ENCODE peak calls at places on chromosome 10, in seven cellular contexts. One of them, this sample, is unnamed.

GRCh38 chr10:32905466-32905865 is 52.6 kb downstream of the ITGB1 start:
- DNase-seq in IMR-90: no peak
- DNase-seq in lower leg skin: no peak
- DNase-seq in gastrocnemius medialis: no peak
- DNase-seq in spleen: no peak
- DNase-seq in esophagus muscularis mucosa: no peak
- DNase-seq in A549: no peak
- DNase-seq in this sample: no peak

GRCh38 chr10:4270116-4270515 is 485.1 kb upstream of the KLF6 start:
- DNase-seq in IMR-90: peak; percentile 92
- DNase-seq in lower leg skin: no peak
- DNase-seq in gastrocnemius medialis: peak; percentile 29
- DNase-seq in spleen: no peak
- DNase-seq in esophagus muscularis mucosa: peak; percentile 66
- DNase-seq in A549: peak; percentile 39
- DNase-seq in this sample: no peak

GRCh38 chr10:69468771-69469129 is 17.5 kb downstream of the TSPAN15 start:
- DNase-seq in IMR-90: no peak
- DNase-seq in lower leg skin: no peak
- DNase-seq in gastrocnemius medialis: no peak
- DNase-seq in spleen: no peak
- DNase-seq in esophagus muscularis mucosa: no peak
- DNase-seq in A549: no peak
- DNase-seq in this sample: no peak

GRCh38 chr10:1666147-1666546 is 71.2 kb downstream of the ADARB2 start:
- DNase-seq in IMR-90: no peak
- DNase-seq in lower leg skin: no peak
- DNase-seq in gastrocnemius medialis: no peak
- DNase-seq in spleen: peak; percentile 67
- DNase-seq in esophagus muscularis mucosa: no peak
- DNase-seq in A549: no peak
- DNase-seq in this sample: no peak

GRCh38 chr10:68560201-68560915 is at the start of gene TET1:
- DNase-seq in IMR-90: peak; percentile 59
- DNase-seq in lower leg skin: peak; percentile 92
- DNase-seq in gastrocnemius medialis: peak; percentile 33
- DNase-seq in spleen: no peak
- DNase-seq in esophagus muscularis mucosa: no peak
- DNase-seq in A549: peak; percentile 61
- DNase-seq in this sample: peak; percentile 44

GRCh38 chr10:3763035-3763456 is 22.0 kb downstream of the KLF6 start:
- DNase-seq in IMR-90: peak; percentile 59
- DNase-seq in lower leg skin: peak; percentile 85
- DNase-seq in gastrocnemius medialis: no peak
- DNase-seq in spleen: no peak
- DNase-seq in esophagus muscularis mucosa: no peak
- DNase-seq in A549: peak; percentile 53
- DNase-seq in this sample: no peak

GRCh38 chr10:787933-788651 is 98.6 kb upstream of the DIP2C start:
- DNase-seq in IMR-90: peak; percentile 62
- DNase-seq in lower leg skin: peak; percentile 84
- DNase-seq in gastrocnemius medialis: no peak
- DNase-seq in spleen: peak; percentile 71
- DNase-seq in esophagus muscularis mucosa: peak; percentile 75
- DNase-seq in A549: no peak
- DNase-seq in this sample: no peak

GRCh38 chr10:64396105-64396504 is 874.9 kb downstream of the REEP3 start:
- DNase-seq in IMR-90: peak; percentile 55
- DNase-seq in lower leg skin: no peak
- DNase-seq in gastrocnemius medialis: no peak
- DNase-seq in spleen: no peak
- DNase-seq in esophagus muscularis mucosa: no peak
- DNase-seq in A549: no peak
- DNase-seq in this sample: no peak

GRCh38 chr10:6171891-6172354 is 30.8 kb upstream of the PFKFB3 start:
- DNase-seq in IMR-90: peak; percentile 96
- DNase-seq in lower leg skin: peak; percentile 93
- DNase-seq in gastrocnemius medialis: peak; percentile 74
- DNase-seq in spleen: peak; percentile 80
- DNase-seq in esophagus muscularis mucosa: no peak
- DNase-seq in A549: no peak
- DNase-seq in this sample: no peak

GRCh38 chr10:89002234-89002978 is 11.8 kb downstream of the FAS start:
- DNase-seq in IMR-90: no peak
- DNase-seq in lower leg skin: no peak
- DNase-seq in gastrocnemius medialis: no peak
- DNase-seq in spleen: no peak
- DNase-seq in esophagus muscularis mucosa: no peak
- DNase-seq in A549: no peak
- DNase-seq in this sample: no peak
- TF ChIP-seq POLR2A in IMR-90: no peak
- TF ChIP-seq POLR2A in lower leg skin: no peak
- TF ChIP-seq POLR2A in gastrocnemius medialis: no peak
- TF ChIP-seq POLR2A in spleen: no peak
- TF ChIP-seq POLR2A in esophagus muscularis mucosa: no peak
- TF ChIP-seq POLR2A in A549: no peak
- TF ChIP-seq POLR2A in this sample: no peak

GRCh38 chr10:103853428-103854264 is 1.7 kb downstream of the SH3PXD2A start:
- DNase-seq in IMR-90: no peak
- DNase-seq in lower leg skin: peak; percentile 84
- DNase-seq in gastrocnemius medialis: no peak
- DNase-seq in spleen: no peak
- DNase-seq in esophagus muscularis mucosa: no peak
- DNase-seq in A549: no peak
- DNase-seq in this sample: no peak
- TF ChIP-seq POLR2A in IMR-90: no peak
- TF ChIP-seq POLR2A in lower leg skin: no peak
- TF ChIP-seq POLR2A in gastrocnemius medialis: no peak
- TF ChIP-seq POLR2A in spleen: no peak
- TF ChIP-seq POLR2A in esophagus muscularis mucosa: no peak
- TF ChIP-seq POLR2A in A549: no peak
- TF ChIP-seq POLR2A in this sample: no peak

GRCh38 chr10:98267069-98267893 is 713 bp downstream of the LOXL4 start:
- DNase-seq in IMR-90: no peak
- DNase-seq in lower leg skin: peak; percentile 79
- DNase-seq in gastrocnemius medialis: no peak
- DNase-seq in spleen: no peak
- DNase-seq in esophagus muscularis mucosa: no peak
- DNase-seq in A549: no peak
- DNase-seq in this sample: no peak

GRCh38 chr10:98266647-98267046 is 1.3 kb downstream of the LOXL4 start:
- DNase-seq in IMR-90: no peak
- DNase-seq in lower leg skin: peak; percentile 79
- DNase-seq in gastrocnemius medialis: no peak
- DNase-seq in spleen: no peak
- DNase-seq in esophagus muscularis mucosa: no peak
- DNase-seq in A549: no peak
- DNase-seq in this sample: no peak

GRCh38 chr10:98268694-98269386 is 846 bp upstream of the LOXL4 start:
- DNase-seq in IMR-90: no peak
- DNase-seq in lower leg skin: peak; percentile 74
- DNase-seq in gastrocnemius medialis: no peak
- DNase-seq in spleen: no peak
- DNase-seq in esophagus muscularis mucosa: no peak
- DNase-seq in A549: peak; percentile 18
- DNase-seq in this sample: no peak

GRCh38 chr10:98269435-98269912 is 1.5 kb upstream of the LOXL4 start:
- DNase-seq in IMR-90: peak; percentile 73
- DNase-seq in lower leg skin: peak; percentile 94
- DNase-seq in gastrocnemius medialis: peak; percentile 91
- DNase-seq in spleen: no peak
- DNase-seq in esophagus muscularis mucosa: no peak
- DNase-seq in A549: peak; percentile 68
- DNase-seq in this sample: no peak

GRCh38 chr10:98267894-98268693 is at the start of gene LOXL4:
- DNase-seq in IMR-90: no peak
- DNase-seq in lower leg skin: peak; percentile 88
- DNase-seq in gastrocnemius medialis: peak; percentile 42
- DNase-seq in spleen: no peak
- DNase-seq in esophagus muscularis mucosa: no peak
- DNase-seq in A549: peak; percentile 21
- DNase-seq in this sample: peak; percentile 65
- TF ChIP-seq POLR2A in IMR-90: no peak
- TF ChIP-seq POLR2A in lower leg skin: no peak
- TF ChIP-seq POLR2A in gastrocnemius medialis: no peak
- TF ChIP-seq POLR2A in spleen: no peak
- TF ChIP-seq POLR2A in esophagus muscularis mucosa: no peak
- TF ChIP-seq POLR2A in A549: no peak
- TF ChIP-seq POLR2A in this sample: no peak

GRCh38 chr10:125162181-125162906 is 2.0 kb upstream of the CTBP2 start:
- DNase-seq in IMR-90: no peak
- DNase-seq in lower leg skin: peak; percentile 84
- DNase-seq in gastrocnemius medialis: no peak
- DNase-seq in spleen: no peak
- DNase-seq in esophagus muscularis mucosa: no peak
- DNase-seq in A549: no peak
- DNase-seq in this sample: no peak

GRCh38 chr10:125159486-125159931 is 854 bp downstream of the CTBP2 start:
- DNase-seq in IMR-90: no peak
- DNase-seq in lower leg skin: peak; percentile 84
- DNase-seq in gastrocnemius medialis: no peak
- DNase-seq in spleen: peak; percentile 87
- DNase-seq in esophagus muscularis mucosa: no peak
- DNase-seq in A549: no peak
- DNase-seq in this sample: peak; percentile 75

GRCh38 chr10:125159932-125160855 is at the start of gene CTBP2:
- DNase-seq in IMR-90: no peak
- DNase-seq in lower leg skin: peak; percentile 92
- DNase-seq in gastrocnemius medialis: peak; percentile 66
- DNase-seq in spleen: peak; percentile 87
- DNase-seq in esophagus muscularis mucosa: no peak
- DNase-seq in A549: peak; percentile 78
- DNase-seq in this sample: peak; percentile 75

GRCh38 chr10:125161570-125162139 is 1.3 kb upstream of the CTBP2 start:
- DNase-seq in IMR-90: peak; percentile 61
- DNase-seq in lower leg skin: peak; percentile 84
- DNase-seq in gastrocnemius medialis: no peak
- DNase-seq in spleen: peak; percentile 86
- DNase-seq in esophagus muscularis mucosa: no peak
- DNase-seq in A549: no peak
- DNase-seq in this sample: no peak

DNA sequence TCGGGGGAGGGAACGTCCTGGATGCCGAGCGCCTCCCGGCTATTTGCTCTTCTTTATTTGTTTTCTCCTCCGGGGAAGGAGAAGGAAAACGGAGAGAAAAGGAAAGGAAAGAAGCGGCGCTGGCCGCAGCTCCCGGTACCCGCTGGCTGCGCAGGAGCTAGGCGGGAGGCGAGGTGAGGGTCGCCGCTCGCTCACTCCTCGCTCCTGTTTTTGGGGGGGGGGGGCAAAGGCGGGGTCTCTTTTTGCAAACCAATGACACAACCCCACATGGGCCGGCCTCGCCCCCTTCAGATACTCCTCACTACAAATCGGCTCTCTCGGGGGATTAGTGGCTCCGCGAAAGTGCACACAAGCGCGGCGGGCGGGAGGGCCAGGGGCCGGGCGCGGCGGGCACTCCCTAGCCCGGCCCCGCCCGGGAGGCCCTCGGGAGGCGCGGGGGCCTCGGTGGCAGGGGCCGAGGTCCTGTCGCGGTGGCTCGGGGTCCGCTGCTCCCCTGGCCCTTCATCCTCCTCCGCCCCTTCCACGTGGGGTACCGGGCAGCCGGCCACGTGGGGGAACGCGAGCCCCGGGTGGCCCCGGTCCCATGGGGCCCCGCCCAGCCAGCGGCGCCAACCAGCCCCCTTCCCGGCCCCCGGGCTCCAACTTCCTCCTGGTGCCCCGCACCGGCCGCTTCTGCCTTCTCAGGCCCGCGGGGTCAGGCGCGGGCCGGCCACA is 650 bp upstream of the CTBP2 start:
- DNase-seq in IMR-90: peak; percentile 85
- DNase-seq in lower leg skin: peak; percentile 95
- DNase-seq in gastrocnemius medialis: peak; percentile 73
- DNase-seq in spleen: peak; percentile 92
- DNase-seq in esophagus muscularis mucosa: no peak
- DNase-seq in A549: peak; percentile 94
- DNase-seq in this sample: peak; percentile 82
- TF ChIP-seq POLR2A in IMR-90: peak; percentile 75
- TF ChIP-seq POLR2A in lower leg skin: no peak
- TF ChIP-seq POLR2A in gastrocnemius medialis: peak; percentile 67
- TF ChIP-seq POLR2A in spleen: no peak
- TF ChIP-seq POLR2A in esophagus muscularis mucosa: no peak
- TF ChIP-seq POLR2A in A549: no peak
- TF ChIP-seq POLR2A in this sample: no peak

GRCh38 chr10:126041804-126042231 is 145.5 kb downstream of the FANK1 start:
- DNase-seq in IMR-90: peak; percentile 43
- DNase-seq in lower leg skin: peak; percentile 91
- DNase-seq in gastrocnemius medialis: peak; percentile 76
- DNase-seq in spleen: peak; percentile 94
- DNase-seq in esophagus muscularis mucosa: peak; percentile 94
- DNase-seq in A549: peak; percentile 80
- DNase-seq in this sample: peak; percentile 35
- TF ChIP-seq POLR2A in IMR-90: no peak
- TF ChIP-seq POLR2A in lower leg skin: no peak
- TF ChIP-seq POLR2A in gastrocnemius medialis: no peak
- TF ChIP-seq POLR2A in spleen: no peak
- TF ChIP-seq POLR2A in esophagus muscularis mucosa: no peak
- TF ChIP-seq POLR2A in A549: no peak
- TF ChIP-seq POLR2A in this sample: no peak

GRCh38 chr10:61905837-61906236 is 4.3 kb downstream of the ARID5B start:
- DNase-seq in IMR-90: no peak
- DNase-seq in lower leg skin: no peak
- DNase-seq in gastrocnemius medialis: no peak
- DNase-seq in spleen: no peak
- DNase-seq in esophagus muscularis mucosa: no peak
- DNase-seq in A549: no peak
- DNase-seq in this sample: no peak

GRCh38 chr10:61904711-61905445 is 3.4 kb downstream of the ARID5B start:
- DNase-seq in IMR-90: peak; percentile 80
- DNase-seq in lower leg skin: no peak
- DNase-seq in gastrocnemius medialis: no peak
- DNase-seq in spleen: no peak
- DNase-seq in esophagus muscularis mucosa: no peak
- DNase-seq in A549: peak; percentile 47
- DNase-seq in this sample: peak; percentile 11

GRCh38 chr10:61906502-61906901 is 5.0 kb downstream of the ARID5B start:
- DNase-seq in IMR-90: no peak
- DNase-seq in lower leg skin: no peak
- DNase-seq in gastrocnemius medialis: no peak
- DNase-seq in spleen: no peak
- DNase-seq in esophagus muscularis mucosa: no peak
- DNase-seq in A549: no peak
- DNase-seq in this sample: no peak

GRCh38 chr10:61903991-61904350 is 2.5 kb downstream of the ARID5B start:
- DNase-seq in IMR-90: peak; percentile 19
- DNase-seq in lower leg skin: no peak
- DNase-seq in gastrocnemius medialis: no peak
- DNase-seq in spleen: no peak
- DNase-seq in esophagus muscularis mucosa: no peak
- DNase-seq in A549: no peak
- DNase-seq in this sample: no peak

DNA sequence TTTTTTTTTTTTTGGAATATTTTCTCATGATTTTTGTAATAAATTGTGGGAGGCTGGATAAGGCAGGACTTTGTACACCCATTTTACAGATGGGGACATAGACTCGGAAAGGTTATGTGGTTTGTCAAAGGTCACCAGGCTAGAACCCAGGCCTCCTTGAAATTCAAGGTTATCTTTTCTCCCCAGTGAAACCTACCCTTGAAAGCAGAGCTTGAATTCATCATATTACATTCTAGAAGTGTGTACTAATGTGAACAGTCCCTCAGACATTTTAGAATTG is 3.9 kb downstream of the ARID5B start:
- DNase-seq in IMR-90: no peak
- DNase-seq in lower leg skin: no peak
- DNase-seq in gastrocnemius medialis: no peak
- DNase-seq in spleen: no peak
- DNase-seq in esophagus muscularis mucosa: no peak
- DNase-seq in A549: no peak
- DNase-seq in this sample: no peak
- TF ChIP-seq POLR2A in IMR-90: no peak
- TF ChIP-seq POLR2A in lower leg skin: no peak
- TF ChIP-seq POLR2A in gastrocnemius medialis: no peak
- TF ChIP-seq POLR2A in spleen: no peak
- TF ChIP-seq POLR2A in esophagus muscularis mucosa: no peak
- TF ChIP-seq POLR2A in A549: no peak
- TF ChIP-seq POLR2A in this sample: no peak

This sample was measured in erythroblast.